ENCODE peak calls at places on chromosomes 6 and 20, in ten cellular contexts. One of them, this sample, is unnamed.
A peak's percentile ranks its signal among the peaks of the same experiment; 100 is the strongest.

GRCh38 chr20:48550814-48551213 is 277.0 kb downstream of the PREX1 start:
- DNase-seq in upper lobe of right lung: no peak
- DNase-seq in GM23248: no peak
- DNase-seq in CD8-positive, alpha-beta memory T cell: no peak
- DNase-seq in stomach: no peak
- DNase-seq in breast epithelium: no peak
- DNase-seq in right lobe of liver: no peak
- DNase-seq in Peyer's patch: no peak
- DNase-seq in heart right ventricle: no peak
- DNase-seq in endodermal cell: no peak
- DNase-seq in this sample: no peak

GRCh38 chr20:62938105-62938888 is at the start of gene GID8:
- DNase-seq in upper lobe of right lung: peak; percentile 81
- DNase-seq in breast epithelium: no peak
- DNase-seq in Peyer's patch: peak; percentile 74
- DNase-seq in CD8-positive, alpha-beta memory T cell: no peak
- DNase-seq in endodermal cell: peak; percentile 69
- DNase-seq in heart right ventricle: peak; percentile 35
- DNase-seq in stomach: peak; percentile 60
- DNase-seq in GM23248: peak; percentile 86
- DNase-seq in right lobe of liver: no peak
- DNase-seq in this sample: peak; percentile 22

GRCh38 chr20:18983796-18984195 is 170.2 kb downstream of the SCP2D1 start:
- DNase-seq in breast epithelium: no peak
- DNase-seq in heart right ventricle: no peak
- DNase-seq in endodermal cell: no peak
- DNase-seq in GM23248: no peak
- DNase-seq in upper lobe of right lung: no peak
- DNase-seq in Peyer's patch: no peak
- DNase-seq in right lobe of liver: no peak
- DNase-seq in CD8-positive, alpha-beta memory T cell: no peak
- DNase-seq in stomach: no peak
- DNase-seq in this sample: no peak

GRCh38 chr20:54013397-54013941 is 56.9 kb downstream of the BCAS1 start:
- DNase-seq in right lobe of liver: no peak
- DNase-seq in breast epithelium: no peak
- DNase-seq in CD8-positive, alpha-beta memory T cell: no peak
- DNase-seq in stomach: no peak
- DNase-seq in endodermal cell: no peak
- DNase-seq in GM23248: no peak
- DNase-seq in Peyer's patch: no peak
- DNase-seq in heart right ventricle: no peak
- DNase-seq in upper lobe of right lung: no peak
- DNase-seq in this sample: no peak

GRCh38 chr6:35258336-35258735 is 1.2 kb upstream of the ZNF76 start:
- DNase-seq in right lobe of liver: no peak
- DNase-seq in GM23248: peak; percentile 10
- DNase-seq in breast epithelium: no peak
- DNase-seq in upper lobe of right lung: no peak
- DNase-seq in stomach: no peak
- DNase-seq in Peyer's patch: no peak
- DNase-seq in CD8-positive, alpha-beta memory T cell: no peak
- DNase-seq in endodermal cell: no peak
- DNase-seq in heart right ventricle: no peak
- DNase-seq in this sample: no peak

GRCh38 chr6:79005024-79005423 is 73.0 kb downstream of the PHIP start:
- DNase-seq in CD8-positive, alpha-beta memory T cell: no peak
- DNase-seq in stomach: no peak
- DNase-seq in right lobe of liver: no peak
- DNase-seq in endodermal cell: no peak
- DNase-seq in Peyer's patch: no peak
- DNase-seq in breast epithelium: no peak
- DNase-seq in upper lobe of right lung: no peak
- DNase-seq in GM23248: peak; percentile 1
- DNase-seq in heart right ventricle: no peak
- DNase-seq in this sample: no peak

GRCh38 chr6:70673601-70674000 is 5.9 kb downstream of the SMAP1 start:
- DNase-seq in endodermal cell: peak; percentile 63
- DNase-seq in Peyer's patch: no peak
- DNase-seq in CD8-positive, alpha-beta memory T cell: no peak
- DNase-seq in upper lobe of right lung: no peak
- DNase-seq in heart right ventricle: no peak
- DNase-seq in GM23248: peak; percentile 51
- DNase-seq in right lobe of liver: no peak
- DNase-seq in stomach: no peak
- DNase-seq in breast epithelium: no peak
- DNase-seq in this sample: no peak

GRCh38 chr6:154537486-154537885 is 27.0 kb upstream of the CNKSR3 start:
- DNase-seq in CD8-positive, alpha-beta memory T cell: no peak
- DNase-seq in right lobe of liver: no peak
- DNase-seq in upper lobe of right lung: no peak
- DNase-seq in stomach: no peak
- DNase-seq in Peyer's patch: no peak
- DNase-seq in endodermal cell: peak; percentile 67
- DNase-seq in heart right ventricle: no peak
- DNase-seq in breast epithelium: no peak
- DNase-seq in GM23248: no peak
- DNase-seq in this sample: no peak

GRCh38 chr6:138847884-138848283 is 52.0 kb downstream of the ECT2L start:
- DNase-seq in CD8-positive, alpha-beta memory T cell: no peak
- DNase-seq in right lobe of liver: no peak
- DNase-seq in endodermal cell: no peak
- DNase-seq in stomach: no peak
- DNase-seq in Peyer's patch: no peak
- DNase-seq in breast epithelium: no peak
- DNase-seq in heart right ventricle: no peak
- DNase-seq in GM23248: no peak
- DNase-seq in upper lobe of right lung: no peak
- DNase-seq in this sample: no peak

GRCh38 chr20:64065973-64066341 is 3.0 kb downstream of the TCEA2 start:
- DNase-seq in GM23248: peak; percentile 77
- DNase-seq in stomach: no peak
- DNase-seq in breast epithelium: no peak
- DNase-seq in heart right ventricle: no peak
- DNase-seq in upper lobe of right lung: no peak
- DNase-seq in Peyer's patch: peak; percentile 87
- DNase-seq in right lobe of liver: peak; percentile 92
- DNase-seq in endodermal cell: peak; percentile 80
- DNase-seq in CD8-positive, alpha-beta memory T cell: peak; percentile 68
- DNase-seq in this sample: no peak

GRCh38 chr6:11718031-11718430 is 60.6 kb downstream of the ADTRP start:
- DNase-seq in upper lobe of right lung: no peak
- DNase-seq in right lobe of liver: no peak
- DNase-seq in GM23248: no peak
- DNase-seq in endodermal cell: no peak
- DNase-seq in Peyer's patch: no peak
- DNase-seq in breast epithelium: no peak
- DNase-seq in CD8-positive, alpha-beta memory T cell: no peak
- DNase-seq in heart right ventricle: no peak
- DNase-seq in stomach: no peak
- DNase-seq in this sample: no peak

GRCh38 chr6:11712760-11713159 is 65.8 kb downstream of the ADTRP start:
- DNase-seq in GM23248: peak; percentile 75
- DNase-seq in breast epithelium: no peak
- DNase-seq in right lobe of liver: no peak
- DNase-seq in heart right ventricle: no peak
- DNase-seq in endodermal cell: no peak
- DNase-seq in CD8-positive, alpha-beta memory T cell: no peak
- DNase-seq in Peyer's patch: no peak
- DNase-seq in stomach: no peak
- DNase-seq in upper lobe of right lung: no peak
- DNase-seq in this sample: no peak

GRCh38 chr6:11714116-11714797 is 64.3 kb downstream of the ADTRP start:
- DNase-seq in endodermal cell: no peak
- DNase-seq in right lobe of liver: no peak
- DNase-seq in stomach: no peak
- DNase-seq in heart right ventricle: no peak
- DNase-seq in CD8-positive, alpha-beta memory T cell: no peak
- DNase-seq in GM23248: no peak
- DNase-seq in upper lobe of right lung: no peak
- DNase-seq in Peyer's patch: no peak
- DNase-seq in breast epithelium: no peak
- DNase-seq in this sample: no peak

GRCh38 chr6:11711994-11712698 is 66.5 kb downstream of the ADTRP start:
- DNase-seq in GM23248: peak; percentile 22
- DNase-seq in endodermal cell: no peak
- DNase-seq in CD8-positive, alpha-beta memory T cell: no peak
- DNase-seq in upper lobe of right lung: no peak
- DNase-seq in breast epithelium: no peak
- DNase-seq in stomach: no peak
- DNase-seq in heart right ventricle: no peak
- DNase-seq in right lobe of liver: no peak
- DNase-seq in Peyer's patch: no peak
- DNase-seq in this sample: no peak

GRCh38 chr6:11714798-11715285 is 63.8 kb downstream of the ADTRP start:
- DNase-seq in GM23248: no peak
- DNase-seq in CD8-positive, alpha-beta memory T cell: no peak
- DNase-seq in right lobe of liver: no peak
- DNase-seq in endodermal cell: no peak
- DNase-seq in upper lobe of right lung: no peak
- DNase-seq in stomach: no peak
- DNase-seq in Peyer's patch: no peak
- DNase-seq in heart right ventricle: no peak
- DNase-seq in breast epithelium: no peak
- DNase-seq in this sample: no peak
- H3K4me1 ChIP-seq in GM23248: peaks cover 22% of the 10 kb centered on the region
- H3K4me1 ChIP-seq in CD8-positive, alpha-beta memory T cell: peaks cover 61% of the 10 kb centered on the region
- H3K4me1 ChIP-seq in right lobe of liver: no peaks in the 10 kb centered on the region
- H3K4me1 ChIP-seq in endodermal cell: no peaks in the 10 kb centered on the region
- H3K4me1 ChIP-seq in upper lobe of right lung: peaks cover 11% of the 10 kb centered on the region
- H3K4me1 ChIP-seq in stomach: no peaks in the 10 kb centered on the region
- H3K4me1 ChIP-seq in Peyer's patch: no peaks in the 10 kb centered on the region
- H3K4me1 ChIP-seq in heart right ventricle: no peaks in the 10 kb centered on the region
- H3K4me1 ChIP-seq in breast epithelium: no peaks in the 10 kb centered on the region
- H3K4me1 ChIP-seq in this sample: no peaks in the 10 kb centered on the region

DNA sequence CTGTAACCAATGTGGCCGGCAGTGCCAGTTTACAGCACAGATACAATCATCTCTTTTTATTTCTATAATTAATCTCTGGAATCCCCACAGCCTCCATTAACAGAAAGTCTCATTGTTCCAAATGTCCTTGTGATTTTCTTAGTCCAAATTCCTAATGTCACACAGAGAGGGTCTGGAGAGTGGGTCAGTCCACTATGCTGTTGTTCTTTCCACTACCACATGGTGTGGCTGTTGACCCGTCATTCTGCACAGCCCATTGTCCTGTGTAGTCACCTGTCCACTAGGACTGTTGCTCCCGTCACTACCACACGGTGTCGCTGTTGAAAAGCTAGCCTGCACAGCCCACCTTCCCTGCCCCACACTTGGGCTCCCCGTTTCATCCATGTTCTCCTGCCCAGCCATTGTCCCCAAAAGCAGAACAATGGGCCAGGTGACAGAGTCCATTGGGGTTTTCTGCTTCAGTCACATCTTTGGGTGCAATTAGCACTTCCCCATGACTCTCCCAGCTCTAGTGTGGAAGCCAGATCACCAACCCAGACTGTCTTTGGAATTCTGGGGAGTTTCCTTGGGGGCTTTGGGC is 8.6 kb upstream of the LBP start:
- DNase-seq in Peyer's patch: peak; percentile 59
- DNase-seq in CD8-positive, alpha-beta memory T cell: no peak
- DNase-seq in breast epithelium: no peak
- DNase-seq in right lobe of liver: peak; percentile 69
- DNase-seq in endodermal cell: peak; percentile 97
- DNase-seq in heart right ventricle: no peak
- DNase-seq in upper lobe of right lung: no peak
- DNase-seq in stomach: no peak
- DNase-seq in GM23248: peak; percentile 21
- DNase-seq in this sample: no peak
- H3K27ac ChIP-seq in Peyer's patch: no peak overlapping the region
- H3K27ac ChIP-seq in CD8-positive, alpha-beta memory T cell: no peak overlapping the region
- H3K27ac ChIP-seq in breast epithelium: no peak overlapping the region
- H3K27ac ChIP-seq in right lobe of liver: no peak overlapping the region
- H3K27ac ChIP-seq in endodermal cell: no peak overlapping the region
- H3K27ac ChIP-seq in heart right ventricle: no peak overlapping the region
- H3K27ac ChIP-seq in upper lobe of right lung: no peak overlapping the region
- H3K27ac ChIP-seq in stomach: no peak overlapping the region
- H3K27ac ChIP-seq in GM23248: no peak overlapping the region
- H3K27ac ChIP-seq in this sample: no peak overlapping the region

DNA sequence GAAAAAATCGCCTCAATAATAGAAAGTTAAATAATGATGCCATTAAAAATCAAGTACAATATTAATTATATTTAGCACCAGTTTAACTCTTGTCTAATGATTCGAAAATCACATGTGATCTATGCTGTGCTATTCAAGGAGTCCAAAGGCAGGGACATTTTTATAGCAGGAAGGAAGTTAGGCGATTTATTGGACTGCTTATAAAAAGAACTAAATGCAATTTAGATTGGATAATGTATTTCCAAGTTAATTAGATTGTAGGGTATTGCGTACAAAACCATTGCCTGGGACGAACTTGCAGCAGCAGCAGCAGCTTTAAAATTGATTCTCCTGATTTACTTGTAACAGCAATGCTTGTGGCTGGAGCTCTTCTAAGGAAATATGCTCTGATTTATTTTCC is 87.4 kb upstream of the TMEM181 start:
- DNase-seq in endodermal cell: no peak
- DNase-seq in Peyer's patch: no peak
- DNase-seq in right lobe of liver: no peak
- DNase-seq in breast epithelium: no peak
- DNase-seq in upper lobe of right lung: no peak
- DNase-seq in GM23248: no peak
- DNase-seq in CD8-positive, alpha-beta memory T cell: no peak
- DNase-seq in stomach: no peak
- DNase-seq in heart right ventricle: no peak
- DNase-seq in this sample: no peak
- H3K4me1 ChIP-seq in endodermal cell: peaks cover 16% of the 10 kb centered on the region
- H3K4me1 ChIP-seq in Peyer's patch: no peaks in the 10 kb centered on the region
- H3K4me1 ChIP-seq in right lobe of liver: no peaks in the 10 kb centered on the region
- H3K4me1 ChIP-seq in breast epithelium: no peaks in the 10 kb centered on the region
- H3K4me1 ChIP-seq in upper lobe of right lung: no peaks in the 10 kb centered on the region
- H3K4me1 ChIP-seq in GM23248: peaks cover 20% of the 10 kb centered on the region
- H3K4me1 ChIP-seq in CD8-positive, alpha-beta memory T cell: no peaks in the 10 kb centered on the region
- H3K4me1 ChIP-seq in stomach: peaks cover 21% of the 10 kb centered on the region
- H3K4me1 ChIP-seq in heart right ventricle: no peaks in the 10 kb centered on the region
- H3K4me1 ChIP-seq in this sample: no peaks in the 10 kb centered on the region

DNA sequence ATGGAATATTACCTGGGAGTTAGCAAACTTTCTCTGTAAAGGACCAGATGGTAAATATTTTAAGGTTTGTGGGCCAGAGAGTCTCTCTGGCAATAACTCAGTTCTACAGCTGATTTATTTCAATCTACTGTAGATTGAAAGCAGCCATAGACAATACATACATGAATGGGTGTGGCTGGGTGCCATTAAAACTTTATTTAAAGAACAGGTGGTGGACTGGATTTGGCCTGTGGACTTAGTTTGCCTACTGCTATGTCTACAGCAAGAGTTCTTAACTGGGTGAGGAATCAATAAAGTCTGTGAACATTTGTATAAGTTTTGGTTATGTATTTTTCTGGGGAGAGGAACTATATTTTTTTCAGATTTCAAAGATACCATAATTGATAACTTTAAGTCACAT is 55.1 kb downstream of the SLC22A2 start:
- DNase-seq in CD8-positive, alpha-beta memory T cell: no peak
- DNase-seq in right lobe of liver: no peak
- DNase-seq in Peyer's patch: no peak
- DNase-seq in heart right ventricle: no peak
- DNase-seq in upper lobe of right lung: no peak
- DNase-seq in breast epithelium: no peak
- DNase-seq in endodermal cell: no peak
- DNase-seq in stomach: no peak
- DNase-seq in GM23248: no peak
- DNase-seq in this sample: no peak
- H3K27ac ChIP-seq in CD8-positive, alpha-beta memory T cell: no peak overlapping the region
- H3K27ac ChIP-seq in right lobe of liver: no peak overlapping the region
- H3K27ac ChIP-seq in Peyer's patch: no peak overlapping the region
- H3K27ac ChIP-seq in heart right ventricle: no peak overlapping the region
- H3K27ac ChIP-seq in upper lobe of right lung: no peak overlapping the region
- H3K27ac ChIP-seq in breast epithelium: no peak overlapping the region
- H3K27ac ChIP-seq in endodermal cell: no peak overlapping the region
- H3K27ac ChIP-seq in stomach: no peak overlapping the region
- H3K27ac ChIP-seq in GM23248: no peak overlapping the region
- H3K27ac ChIP-seq in this sample: no peak overlapping the region

This sample was measured in prostate gland.